ENCODE peak calls at places on chromosomes 16 and 17, in eight cellular contexts. P, W, Z, Q, Y, T, H and L are unnamed samples.

GRCh38 chr17:67400193-67400592 is 23.1 kb downstream of the PITPNC1 start:
- DNase-seq in Q (no peak), W (no peak), P (no peak), T (no peak), Z (no peak), H (no peak), Y (no peak), L (no peak)

GRCh38 chr16:48558269-48558915 is 51.6 kb downstream of the N4BP1 start:
- DNase-seq in Q (no peak), Z (no peak), W (no peak), P (no peak), H (no peak), Y (no peak), T (no peak), L (no peak)

GRCh38 chr16:47565454-47565853 is 104.3 kb downstream of the PHKB start:
- DNase-seq in H (peak; percentile 29), Q (peak; percentile 7), T (no peak), Z (peak; percentile 39), W (peak; percentile 12), P (no peak), Y (peak; percentile 24), L (no peak)

GRCh38 chr16:14378131-14378551 is 251.9 kb downstream of the PARN start:
- DNase-seq in Z (no peak), T (no peak), W (peak; percentile 91), Y (no peak), Q (peak; percentile 73), P (peak; percentile 57), H (no peak), L (peak; percentile 81)

GRCh38 chr17:6157716-6158115 is 87.5 kb downstream of the WSCD1 start:
- DNase-seq in Z (no peak), T (no peak), H (no peak), Q (no peak), Y (no peak), P (no peak), W (no peak), L (no peak)

GRCh38 chr17:20926532-20926931 is 116.3 kb downstream of the USP22 start:
- DNase-seq in Y (no peak), W (peak; percentile 62), Q (no peak), Z (no peak), P (no peak), T (no peak), H (no peak), L (peak; percentile 66)

GRCh38 chr17:57898487-57899311 is 48.9 kb upstream of the MRPS23 start:
- DNase-seq in Z (peak; percentile 75), W (no peak), T (no peak), P (peak; percentile 91), Q (peak; percentile 74), H (no peak), Y (no peak), L (no peak)

GRCh38 chr16:48082516-48082915 is 73.3 kb downstream of the ABCC12 start:
- DNase-seq in T (no peak), P (no peak), Q (no peak), Y (no peak), H (no peak), Z (no peak), W (no peak), L (no peak)

GRCh38 chr17:418421-418751 is 65.8 kb upstream of the RPH3AL start:
- DNase-seq in Z (no peak), P (no peak), Y (no peak), T (peak; percentile 46), Q (no peak), H (no peak), W (no peak), L (no peak)

GRCh38 chr16:21185659-21186325 is 25.6 kb downstream of the ZP2 start:
- DNase-seq in Y (no peak), T (no peak), W (no peak), Z (no peak), Q (no peak), P (no peak), H (no peak), L (no peak)

GRCh38 chr17:19769946-19770652 is 22.0 kb upstream of the ALDH3A1 start:
- DNase-seq in P (no peak), H (no peak), W (peak; percentile 70), Z (no peak), T (no peak), Y (no peak), Q (no peak), L (peak; percentile 53)

GRCh38 chr17:30256756-30257506 is 21.4 kb upstream of the SLC6A4 start:
- DNase-seq in H (no peak), Q (peak; percentile 41), Y (no peak), W (no peak), P (no peak), T (no peak), Z (no peak), L (no peak)

GRCh38 chr17:31550389-31551056 is 159.0 kb downstream of the RAB11FIP4 start:
- DNase-seq in H (no peak), Z (no peak), T (no peak), Y (no peak), Q (peak; percentile 42), P (no peak), W (no peak), L (no peak)

GRCh38 chr17:39591958-39592954 is 15.5 kb downstream of the NEUROD2 start:
- DNase-seq in Z (peak; percentile 40), W (peak; percentile 67), H (no peak), T (no peak), P (peak; percentile 77), Y (no peak), Q (peak; percentile 54), L (peak; percentile 41)

GRCh38 chr16:88619859-88620655 is 18.3 kb upstream of the IL17C start:
- DNase-seq in Y (no peak), Q (no peak), T (peak; percentile 37), H (no peak), W (no peak), P (no peak), Z (no peak), L (peak; percentile 21)

GRCh38 chr16:24218299-24218698 is 37.8 kb upstream of the CACNG3 start:
- DNase-seq in Z (no peak), H (no peak), P (no peak), Y (no peak), Q (no peak), T (no peak), W (no peak), L (no peak)

GRCh38 chr17:37483311-37484039 is 6.2 kb upstream of the DUSP14 start:
- DNase-seq in W (no peak), T (no peak), P (no peak), Q (no peak), Z (no peak), H (no peak), Y (no peak), L (peak; percentile 35)

GRCh38 chr17:66520986-66521385 is 218.6 kb downstream of the PRKCA start:
- DNase-seq in W (no peak), H (no peak), T (no peak), Y (no peak), P (no peak), Q (no peak), Z (no peak), L (no peak)

GRCh38 chr17:38425744-38426143 is 2.5 kb upstream of the ARHGAP23 start:
- DNase-seq in H (no peak), T (no peak), Z (no peak), Q (no peak), P (no peak), W (no peak), Y (no peak), L (no peak)

GRCh38 chr17:79205688-79206205 is 131.1 kb downstream of the ENGASE start:
- DNase-seq in Q (no peak), Z (no peak), T (no peak), Y (no peak), W (no peak), H (no peak), P (no peak), L (no peak)
- H3K27me3 ChIP-seq in Q (no peaks in the 10 kb centered on the region), Z (no peaks in the 10 kb centered on the region), T (peaks cover 5% of the 10 kb centered on the region), Y (no peaks in the 10 kb centered on the region), W (peaks cover 88% of the 10 kb centered on the region), H (no peaks in the 10 kb centered on the region), P (peaks cover 8% of the 10 kb centered on the region), L (peaks cover 79% of the 10 kb centered on the region)

GRCh38 chr16:11586375-11586855 is 304 bp downstream of the LITAF start:
- DNase-seq in H (no peak), Y (no peak), Q (no peak), P (no peak), T (no peak), W (no peak), Z (no peak), L (no peak)

GRCh38 chr16:11586856-11587642 is at the start of gene LITAF:
- DNase-seq in Y (peak; percentile 45), W (peak; percentile 23), P (peak; percentile 53), Q (no peak), Z (peak; percentile 57), H (no peak), T (peak; percentile 58), L (no peak)

GRCh38 chr16:11587643-11588247 is 1.0 kb upstream of the LITAF start:
- DNase-seq in Z (no peak), Q (no peak), P (no peak), Y (no peak), W (no peak), H (no peak), T (no peak), L (no peak)

GRCh38 chr16:11583889-11584565 is 2.7 kb downstream of the LITAF start:
- DNase-seq in Y (no peak), H (no peak), Q (no peak), P (no peak), Z (no peak), T (no peak), W (peak; percentile 41), L (no peak)

GRCh38 chr16:11585460-11586374 is 1.0 kb downstream of the LITAF start:
- DNase-seq in Z (no peak), H (no peak), Y (no peak), P (no peak), T (peak; percentile 17), W (no peak), Q (no peak), L (peak; percentile 25)
- H3K27me3 ChIP-seq in Z (no peaks in the 10 kb centered on the region), H (no peaks in the 10 kb centered on the region), Y (no peaks in the 10 kb centered on the region), P (no peaks in the 10 kb centered on the region), T (no peaks in the 10 kb centered on the region), W (peaks cover 17% of the 10 kb centered on the region), Q (no peaks in the 10 kb centered on the region), L (no peaks in the 10 kb centered on the region)

GRCh38 chr16:3029499-3030127 is 5.8 kb downstream of the THOC6 start:
- DNase-seq in Y (no peak), T (no peak), P (no peak), Z (no peak), W (no peak), H (no peak), Q (no peak), L (no peak)
- H3K27me3 ChIP-seq in Y (no peaks in the 10 kb centered on the region), T (peaks cover 39% of the 10 kb centered on the region), P (no peaks in the 10 kb centered on the region), Z (no peaks in the 10 kb centered on the region), W (no peaks in the 10 kb centered on the region), H (no peaks in the 10 kb centered on the region), Q (no peaks in the 10 kb centered on the region), L (no peaks in the 10 kb centered on the region)

DNA sequence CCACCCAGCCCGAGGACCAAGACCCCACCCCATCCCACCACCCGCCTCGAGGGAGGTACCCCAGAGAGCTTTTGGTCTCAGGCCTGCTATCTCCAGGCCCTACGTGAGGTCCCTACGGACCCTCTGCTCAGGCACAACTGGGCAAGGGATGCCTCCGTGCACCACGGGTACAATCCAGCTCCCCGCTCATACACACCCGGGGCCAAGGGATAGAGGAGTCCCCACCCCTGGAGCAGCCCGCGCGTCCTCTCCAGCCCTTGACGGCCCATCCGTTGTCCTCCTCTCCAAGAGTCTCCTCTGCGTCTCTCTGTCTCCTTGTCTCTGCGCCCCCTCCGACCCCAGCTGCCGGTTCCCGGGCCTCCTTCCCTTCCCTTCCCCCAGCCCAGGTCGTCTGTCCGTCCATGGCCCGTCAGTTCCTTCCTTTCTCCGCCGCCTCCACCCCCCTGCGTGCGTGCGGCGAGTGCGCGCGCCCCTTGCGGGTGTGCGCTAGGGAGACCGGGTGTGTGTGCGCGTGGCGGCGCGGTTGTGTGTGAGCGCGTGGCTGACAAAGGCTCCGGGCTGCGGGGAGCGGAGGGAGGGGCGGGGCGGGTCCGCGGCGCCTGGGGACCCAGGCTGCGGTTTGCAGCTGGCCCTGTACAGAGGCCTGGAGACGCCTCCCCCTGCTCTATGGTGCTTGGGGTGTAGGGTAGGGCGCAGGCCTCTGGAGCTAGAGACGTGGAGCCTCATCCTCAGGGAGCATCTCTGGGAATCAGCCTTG is 928 bp downstream of the SPNS2 start:
- DNase-seq in W (no peak), H (no peak), Z (no peak), P (no peak), Y (no peak), Q (no peak), T (peak; percentile 7), L (no peak)
- H3K27me3 ChIP-seq in W (peaks cover 12% of the 10 kb centered on the region), H (no peaks in the 10 kb centered on the region), Z (no peaks in the 10 kb centered on the region), P (no peaks in the 10 kb centered on the region), Y (no peaks in the 10 kb centered on the region), Q (no peaks in the 10 kb centered on the region), T (peaks cover 42% of the 10 kb centered on the region), L (no peaks in the 10 kb centered on the region)